ENCODE peak calls at places on chromosomes 4 and X, in seven cellular contexts. A, T, K, Y, E, R and C are unnamed samples. For H3K9me2, the result is how much of the 10 kb centered on the place peaks cover.

GRCh38 chr4:11769425-11769824 is 340.7 kb upstream of the HS3ST1 start:
- DNase-seq in E (no peak), R (no peak), K (no peak), T (no peak), Y (no peak), A (no peak), C (no peak)

GRCh38 chrX:7083468-7084396 is 63.8 kb upstream of the STS start:
- DNase-seq in R (peak), A (peak), T (no peak), Y (peak), K (peak), E (no peak), C (peak)

GRCh38 chr4:178174756-178175155 is 732.5 kb upstream of the AGA start:
- DNase-seq in T (no peak), A (no peak), Y (no peak), R (no peak), E (no peak), K (no peak), C (no peak)

GRCh38 chrX:11890843-11891514 is 132.9 kb downstream of the MSL3 start:
- DNase-seq in A (no peak), T (no peak), K (no peak), R (no peak), E (no peak), Y (no peak), C (no peak)

GRCh38 chrX:19785647-19786046 is 101.8 kb downstream of the SH3KBP1 start:
- DNase-seq in R (no peak), Y (no peak), K (no peak), E (no peak), T (no peak), A (no peak), C (no peak)

GRCh38 chr4:65241257-65241997 is 428.9 kb downstream of the EPHA5 start:
- DNase-seq in K (no peak), T (no peak), R (no peak), A (no peak), E (no peak), Y (peak), C (no peak)

GRCh38 chr4:55666535-55666934 is 30.4 kb upstream of the NMU start:
- DNase-seq in R (no peak), Y (no peak), K (no peak), T (no peak), E (no peak), A (no peak), C (no peak)

GRCh38 chr4:150379454-150379853 is 202.5 kb upstream of the MAB21L2 start:
- DNase-seq in R (no peak), A (peak), E (no peak), Y (no peak), T (no peak), K (peak), C (no peak)

GRCh38 chr4:76665139-76665538 is 230.1 kb downstream of the SHROOM3 start:
- DNase-seq in K (peak), A (peak), E (no peak), Y (peak), T (no peak), R (peak), C (no peak)

GRCh38 chr4:114015444-114015899 is 36.0 kb upstream of the ARSJ start:
- DNase-seq in R (peak), K (peak), T (no peak), A (peak), E (peak), Y (peak), C (no peak)

GRCh38 chr4:71441186-71442169 is 102.7 kb downstream of the SLC4A4 start:
- DNase-seq in K (no peak), Y (no peak), E (no peak), A (peak), T (no peak), R (no peak), C (no peak)

GRCh38 chrX:130060122-130061069 is 49.9 kb downstream of the ELF4 start:
- DNase-seq in T (peak), K (peak), E (peak), R (peak), Y (peak), A (peak), C (peak)

GRCh38 chr4:170079981-170080380 is 9.8 kb downstream of the AADAT start:
- DNase-seq in K (no peak), R (no peak), T (no peak), Y (no peak), A (no peak), E (no peak), C (no peak)

GRCh38 chr4:16125571-16126445 is 42.0 kb upstream of the PROM1 start:
- DNase-seq in Y (peak), E (no peak), R (no peak), A (no peak), K (peak), T (peak), C (no peak)

GRCh38 chrX:8879750-8880149 is 78.6 kb upstream of the FAM9A start:
- DNase-seq in Y (no peak), R (no peak), E (peak), A (peak), T (peak), K (peak), C (peak)

GRCh38 chrX:107323786-107324492 is 117.5 kb downstream of the DNAAF6 start:
- DNase-seq in R (no peak), E (peak), T (no peak), Y (no peak), A (no peak), K (no peak), C (no peak)

GRCh38 chrX:63718010-63718694 is 66.9 kb downstream of the ARHGEF9 start:
- DNase-seq in E (no peak), K (no peak), T (no peak), R (no peak), Y (no peak), A (no peak), C (no peak)

GRCh38 chr4:95672811-95673210 is 124.0 kb upstream of the UNC5C start:
- DNase-seq in Y (no peak), E (no peak), T (no peak), R (no peak), K (no peak), A (no peak), C (no peak)

GRCh38 chr4:25823632-25824031 is 39.2 kb downstream of the SEL1L3 start:
- DNase-seq in T (no peak), A (no peak), E (no peak), Y (no peak), R (no peak), K (no peak), C (no peak)

GRCh38 chr4:119559044-119559647 is 69.5 kb downstream of the PDE5A start:
- DNase-seq in A (peak), E (peak), K (peak), R (peak), T (peak), Y (no peak), C (peak)

GRCh38 chrX:109472939-109473713 is 8.8 kb downstream of the GUCY2F start:
- DNase-seq in K (peak), R (peak), A (peak), T (peak), E (peak), Y (no peak), C (peak)

GRCh38 chrX:45006002-45006800 is 133.2 kb downstream of the KDM6A start:
- DNase-seq in Y (no peak), A (peak), T (peak), K (peak), E (no peak), R (peak), C (no peak)

GRCh38 chrX:47629419-47630210 is at the start of gene CFP:
- DNase-seq in R (no peak), E (no peak), T (peak), Y (no peak), A (no peak), K (no peak), C (peak)

GRCh38 chrX:12013220-12013619 is 125.1 kb upstream of the FRMPD4 start:
- DNase-seq in E (no peak), R (no peak), K (peak), A (peak), Y (peak), T (no peak), C (no peak)

GRCh38 chr4:154677923-154678322 is 65.5 kb upstream of the FGG start:
- DNase-seq in K (no peak), A (no peak), R (no peak), T (no peak), Y (no peak), E (no peak), C (no peak)

GRCh38 chr4:188624370-188624769 is 485.1 kb downstream of the TRIML1 start:
- DNase-seq in Y (no peak), E (no peak), A (no peak), K (no peak), T (no peak), R (no peak), C (no peak)

GRCh38 chr4:162977788-162978187 is 188.9 kb downstream of the NAF1 start:
- DNase-seq in T (no peak), E (no peak), R (no peak), A (no peak), Y (no peak), K (no peak), C (no peak)

GRCh38 chr4:122285285-122285684 is 93.5 kb upstream of the ADAD1 start:
- DNase-seq in Y (peak), R (no peak), K (peak), A (peak), T (no peak), E (no peak), C (no peak)

GRCh38 chr4:56289934-56290333 is 97.4 kb downstream of the AASDH start:
- DNase-seq in R (no peak), K (peak), A (no peak), E (peak), T (no peak), Y (no peak), C (no peak)

GRCh38 chrX:104750146-104750699 is 184.2 kb downstream of the IL1RAPL2 start:
- DNase-seq in Y (no peak), T (no peak), E (no peak), R (no peak), K (no peak), A (peak), C (no peak)

GRCh38 chrX:9928083-9928482 is 39.1 kb upstream of the CLDN34 start:
- DNase-seq in A (no peak), R (no peak), E (no peak), K (no peak), Y (no peak), T (peak), C (no peak)

GRCh38 chrX:12319012-12319519 is 180.8 kb downstream of the FRMPD4 start:
- DNase-seq in Y (no peak), K (no peak), R (no peak), T (peak), A (peak), E (no peak), C (no peak)

GRCh38 chrX:15336023-15336413 is 695 bp upstream of the PIGA start:
- DNase-seq in Y (peak), R (no peak), E (peak), T (peak), A (peak), K (peak), C (peak)

GRCh38 chr4:26183017-26183416 is 137.8 kb upstream of the RBPJ start:
- DNase-seq in R (no peak), E (no peak), Y (no peak), A (peak), T (no peak), K (peak), C (no peak)

GRCh38 chr4:45094676-45095075 is 368.3 kb upstream of the GNPDA2 start:
- DNase-seq in K (no peak), R (no peak), E (no peak), Y (no peak), T (no peak), A (no peak), C (no peak)

GRCh38 chr4:139200506-139200905 is 23.5 kb upstream of the ELF2 start:
- DNase-seq in Y (no peak), K (no peak), A (no peak), T (no peak), E (no peak), R (no peak), C (no peak)

GRCh38 chr4:108166038-108166437 is 2.7 kb downstream of the LEF1 start:
- DNase-seq in R (no peak), E (no peak), A (no peak), T (peak), K (no peak), Y (no peak), C (peak)

GRCh38 chrX:153816821-153817220 is 13.5 kb downstream of the PDZD4 start:
- DNase-seq in Y (no peak), A (no peak), T (no peak), K (no peak), E (peak), R (no peak), C (no peak)

GRCh38 chr4:115292320-115293092 is 179.1 kb upstream of the NDST4 start:
- DNase-seq in E (no peak), Y (no peak), T (no peak), R (no peak), A (no peak), K (no peak), C (peak)
- H3K27ac ChIP-seq in E (no peak), Y (no peak), T (no peak), R (no peak), A (no peak), K (no peak), C (no peak)

GRCh38 chrX:13552892-13553291 is 16.5 kb upstream of the EGFL6 start:
- DNase-seq in E (no peak), K (no peak), T (no peak), R (no peak), A (no peak), Y (no peak), C (no peak)
- H3K9me2 ChIP-seq in E (under half), K (under half), T (under half), R (under half), A (under half), Y (under half), C (under half)

GRCh38 chr4:40187386-40187913 is 9.4 kb upstream of the RHOH start:
- DNase-seq in E (no peak), R (no peak), T (no peak), Y (no peak), K (no peak), A (no peak), C (no peak)

GRCh38 chr4:40192286-40193017 is 4.4 kb upstream of the RHOH start:
- DNase-seq in A (no peak), K (no peak), E (no peak), T (no peak), R (no peak), Y (no peak), C (peak)

GRCh38 chr4:40190880-40191815 is 5.7 kb upstream of the RHOH start:
- DNase-seq in Y (peak), K (no peak), A (peak), E (no peak), R (no peak), T (no peak), C (peak)

GRCh38 chr4:40190465-40190864 is 6.4 kb upstream of the RHOH start:
- DNase-seq in R (no peak), E (no peak), Y (no peak), T (no peak), A (no peak), K (no peak), C (no peak)

GRCh38 chr4:40189997-40190396 is 6.8 kb upstream of the RHOH start:
- DNase-seq in E (no peak), T (no peak), A (peak), K (no peak), R (no peak), Y (no peak), C (no peak)
- H3K27ac ChIP-seq in E (no peak), T (peak), A (peak), K (no peak), R (no peak), Y (no peak), C (peak)

DNA sequence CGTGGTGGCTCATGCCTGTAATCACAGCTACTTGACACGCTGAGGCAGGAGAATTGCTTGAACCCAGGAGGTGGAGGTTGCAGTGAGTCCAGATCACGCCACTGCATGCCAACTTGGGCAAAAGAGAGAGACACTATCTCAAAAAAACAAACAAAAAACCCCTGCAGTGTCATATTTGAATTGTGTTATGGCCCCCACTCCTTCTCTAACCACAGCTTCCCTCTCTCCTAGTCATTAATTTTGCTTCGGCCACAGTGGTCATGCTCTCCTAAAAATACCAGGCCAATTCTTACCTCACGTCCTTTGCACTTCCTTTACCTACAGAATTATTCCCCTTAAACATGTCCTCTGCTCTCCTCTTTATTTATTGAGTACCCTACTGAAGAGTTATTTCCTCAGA is 206.1 kb downstream of the PPP3CA start:
- DNase-seq in T (no peak), R (no peak), A (no peak), Y (no peak), K (no peak), E (no peak), C (no peak)
- H3K9me2 ChIP-seq in T (under half), R (under half), A (under half), Y (under half), K (under half), E (under half), C (under half)

DNA sequence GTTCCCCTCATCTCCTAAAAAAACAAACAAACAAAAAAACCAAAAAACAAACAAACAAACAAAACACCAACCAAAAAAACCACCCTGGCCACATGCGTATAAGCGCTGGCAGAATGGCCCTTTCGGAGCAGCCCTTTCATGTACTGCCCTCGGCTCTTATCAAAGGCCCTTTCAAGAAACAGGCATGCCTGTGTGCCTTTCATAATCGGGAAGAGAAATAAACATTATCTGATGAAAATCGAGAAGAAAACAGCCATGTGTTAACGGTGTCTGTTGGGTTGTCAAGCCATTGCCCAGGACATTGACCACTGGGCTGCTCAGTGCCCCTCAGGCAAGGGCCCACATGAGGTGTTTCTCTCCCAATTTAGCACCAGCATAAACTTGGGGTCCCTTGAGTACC is 68.3 kb downstream of the PJA1 start:
- DNase-seq in A (no peak), Y (no peak), K (no peak), E (peak), R (no peak), T (no peak), C (no peak)
- H3K27ac ChIP-seq in A (no peak), Y (no peak), K (no peak), E (peak), R (no peak), T (no peak), C (no peak)

GRCh38 chr4:31041385-31041784 is 321.2 kb downstream of the PCDH7 start:
- DNase-seq in A (no peak), E (no peak), R (no peak), Y (no peak), T (peak), K (no peak), C (no peak)

GRCh38 chr4:31040106-31040505 is 319.9 kb downstream of the PCDH7 start:
- DNase-seq in E (no peak), K (no peak), A (peak), R (no peak), T (no peak), Y (no peak), C (no peak)

GRCh38 chr4:31045724-31046318 is 325.7 kb downstream of the PCDH7 start:
- DNase-seq in R (no peak), E (no peak), Y (peak), T (peak), A (peak), K (peak), C (peak)

GRCh38 chr4:31043382-31044062 is 323.4 kb downstream of the PCDH7 start:
- DNase-seq in A (no peak), Y (no peak), K (no peak), T (peak), E (no peak), R (no peak), C (no peak)

DNA sequence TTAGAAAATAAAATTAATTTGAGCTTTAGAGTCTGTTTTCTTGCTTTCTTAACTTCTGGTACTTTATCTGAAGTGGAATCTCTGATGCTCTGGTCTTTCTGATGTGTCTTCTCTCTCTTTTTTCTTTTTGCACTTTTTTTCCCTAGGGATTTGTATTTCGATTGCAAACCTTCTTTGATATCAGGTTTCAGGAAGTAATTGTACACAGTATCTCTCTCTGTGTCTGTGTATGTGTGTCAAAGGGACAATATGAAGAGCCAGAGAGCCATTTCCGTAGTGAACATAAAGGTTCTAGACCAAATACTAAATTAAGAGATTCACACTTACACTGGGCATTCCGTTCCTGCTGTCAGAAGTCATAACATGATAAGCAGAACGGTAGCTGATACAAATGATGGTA is 325.0 kb downstream of the PCDH7 start:
- DNase-seq in E (no peak), T (no peak), R (no peak), K (no peak), A (peak), Y (peak), C (no peak)
- H3K9me2 ChIP-seq in E (under half), T (under half), R (under half), K (under half), A (under half), Y (under half), C (under half)

GRCh38 chr4:84967292-84967651 is 782 bp upstream of the WDFY3 start:
- DNase-seq in A (no peak), R (no peak), T (no peak), E (no peak), K (peak), Y (no peak), C (no peak)
- H3K27ac ChIP-seq in A (peak), R (peak), T (no peak), E (peak), K (peak), Y (peak), C (no peak)

GRCh38 chrX:22060451-22060940 is 28.4 kb downstream of the PHEX start:
- DNase-seq in R (no peak), K (peak), A (peak), E (no peak), Y (peak), T (no peak), C (peak)

GRCh38 chrX:22059800-22060199 is 27.7 kb downstream of the PHEX start:
- DNase-seq in A (no peak), E (no peak), K (no peak), Y (peak), T (no peak), R (no peak), C (no peak)

GRCh38 chrX:22057667-22058066 is 25.5 kb downstream of the PHEX start:
- DNase-seq in A (no peak), Y (no peak), K (no peak), R (no peak), T (no peak), E (no peak), C (no peak)

GRCh38 chrX:22063284-22063683 is 31.2 kb downstream of the PHEX start:
- DNase-seq in A (no peak), T (no peak), R (no peak), Y (no peak), E (no peak), K (no peak), C (peak)

GRCh38 chrX:22060952-22061351 is 28.8 kb downstream of the PHEX start:
- DNase-seq in A (no peak), K (no peak), T (no peak), E (no peak), Y (no peak), R (no peak), C (no peak)
- H3K9me2 ChIP-seq in A (under half), K (under half), T (under half), E (under half), Y (under half), R (under half), C (under half)

GRCh38 chr4:105972946-105973621 is 77.8 kb downstream of the NPNT start:
- DNase-seq in K (no peak), T (peak), Y (no peak), R (no peak), E (no peak), A (no peak), C (no peak)
- H3K27ac ChIP-seq in K (no peak), T (peak), Y (no peak), R (no peak), E (no peak), A (no peak), C (no peak)